ENCODE peak calls at places on chromosomes 5 and 9, in seven cellular contexts. O, F, L, P, M, K and S are unnamed samples.

GRCh38 chr9:131807131-131807990 is 67.5 kb upstream of the RAPGEF1 start:
- DNase-seq in O (no peak), F (no peak), L (no peak), P (no peak), M (no peak), K (no peak), S (no peak)

GRCh38 chr5:170254056-170254455 is 21.3 kb downstream of the C5orf58 start:
- DNase-seq in O (no peak), F (no peak), L (no peak), P (no peak), M (no peak), K (no peak), S (no peak)

GRCh38 chr9:89533396-89534187 is 35.7 kb upstream of the SEMA4D start:
- DNase-seq in O (no peak), F (no peak), L (no peak), P (no peak), M (no peak), K (no peak), S (no peak)

GRCh38 chr9:38066907-38067610 is 2.0 kb downstream of the SHB start:
- DNase-seq in O (peak), F (peak), L (peak), P (peak), M (no peak), K (peak), S (peak)

GRCh38 chr5:170225326-170226137 is 7.3 kb upstream of the C5orf58 start:
- DNase-seq in O (peak), F (no peak), L (no peak), P (peak), M (peak), K (peak), S (peak)

GRCh38 chr5:4905674-4906528 is 234.2 kb upstream of the ADAMTS16 start:
- DNase-seq in O (no peak), F (no peak), L (no peak), P (no peak), M (no peak), K (no peak), S (peak)

GRCh38 chr9:107397076-107398049 is 92.2 kb downstream of the KLF4 start:
- DNase-seq in O (peak), F (no peak), L (no peak), P (peak), M (no peak), K (no peak), S (peak)

GRCh38 chr5:463952-464351 is 21.0 kb downstream of the EXOC3 start:
- DNase-seq in O (no peak), F (peak), L (no peak), P (no peak), M (no peak), K (no peak), S (no peak)

GRCh38 chr5:35233601-35234000 is 3.3 kb upstream of the PRLR start:
- DNase-seq in O (no peak), F (no peak), L (no peak), P (no peak), M (no peak), K (no peak), S (no peak)

GRCh38 chr5:143064207-143064606 is 294.0 kb downstream of the ARHGAP26 start:
- DNase-seq in O (peak), F (no peak), L (no peak), P (peak), M (no peak), K (no peak), S (peak)

GRCh38 chr5:5533927-5534326 is 111.5 kb downstream of the ICE1 start:
- DNase-seq in O (no peak), F (no peak), L (no peak), P (no peak), M (no peak), K (no peak), S (no peak)

DNA sequence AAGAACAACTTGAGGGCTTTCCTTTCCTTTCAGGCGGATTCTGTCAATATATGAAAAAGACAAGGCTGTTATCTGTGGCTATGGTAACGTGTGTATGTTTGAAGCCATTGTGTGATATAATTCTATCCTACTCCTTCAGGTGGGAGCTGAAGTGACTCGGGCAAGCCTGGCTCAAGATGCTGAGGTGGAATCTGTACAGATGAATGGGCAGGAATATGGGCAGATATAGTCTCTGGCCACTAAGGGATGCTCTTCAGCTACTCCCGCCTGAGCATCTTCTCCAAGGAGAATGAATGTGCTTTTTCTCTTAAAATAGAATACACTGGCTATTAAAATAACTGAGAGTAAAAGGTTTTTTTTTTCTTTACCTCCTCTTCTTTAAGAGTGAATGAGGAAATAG is 244.8 kb downstream of the ADGRV1 start:
- DNase-seq in O (no peak), F (no peak), L (no peak), P (no peak), M (no peak), K (peak), S (no peak)
- TF ChIP-seq CTCF in O (no peak), F (no peak), L (no peak), P (no peak), M (no peak), K (peak), S (no peak)

DNA sequence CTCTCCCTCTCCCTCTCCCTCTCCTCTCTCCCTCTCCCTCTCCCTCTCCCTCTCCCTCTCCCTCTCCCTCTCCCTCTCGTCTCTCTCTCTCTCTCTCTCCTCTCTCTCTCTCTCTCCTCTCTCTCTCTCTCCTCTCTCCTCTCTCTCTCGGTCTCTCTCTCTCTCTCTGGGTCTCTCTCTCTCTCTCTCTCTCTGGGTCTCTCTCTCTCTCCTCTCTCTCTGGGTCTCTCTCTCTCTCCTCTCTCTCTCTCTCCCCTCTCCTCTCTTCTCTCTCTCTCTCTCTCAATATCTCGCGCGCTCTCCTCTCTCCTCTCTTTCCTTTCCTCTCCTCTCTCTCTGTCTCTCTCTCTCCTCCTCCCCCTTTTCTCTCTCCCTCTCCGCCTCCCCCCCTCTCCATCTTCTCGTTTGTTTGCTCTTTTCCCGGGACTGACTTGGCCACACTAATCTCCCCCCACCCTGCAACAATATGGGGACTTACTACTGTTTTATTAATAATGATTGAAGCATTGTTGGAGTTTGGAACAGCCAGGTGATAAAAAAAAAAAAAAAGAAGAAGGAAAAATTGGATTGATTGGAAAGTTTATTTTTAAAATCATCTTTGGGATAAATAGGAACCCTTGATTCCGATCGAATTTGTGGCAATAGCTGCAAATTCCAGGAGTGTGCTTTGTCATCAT is 857 bp upstream of the NR2F1-AS1 start:
- DNase-seq in O (peak), F (no peak), L (no peak), P (peak), M (peak), K (no peak), S (peak)
- H3K4me3 ChIP-seq in O (peak), F (peak), L (peak), P (peak), M (peak), K (peak), S (peak)

DNA sequence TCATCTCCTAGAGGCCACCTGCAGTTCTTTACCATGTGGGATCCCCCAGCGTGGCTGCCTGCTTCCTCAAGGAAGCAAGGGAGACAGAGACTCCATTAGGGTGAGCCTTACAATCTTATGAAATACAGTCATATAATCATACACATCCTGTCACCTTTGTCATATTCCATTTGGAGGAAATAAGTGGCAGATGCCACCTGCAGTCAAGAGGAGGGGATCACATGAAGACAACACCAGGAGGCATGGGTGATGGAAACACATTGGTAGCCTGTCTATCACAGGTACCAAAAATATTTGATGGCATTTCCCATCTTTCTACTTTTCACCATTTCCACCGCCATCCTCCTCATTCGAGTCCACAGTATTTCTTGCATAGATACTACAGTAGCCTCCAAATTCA is 15.3 kb upstream of the ERAP1 start:
- DNase-seq in O (no peak), F (no peak), L (no peak), P (no peak), M (no peak), K (no peak), S (no peak)
- TF ChIP-seq CTCF in O (no peak), F (no peak), L (no peak), P (no peak), M (no peak), K (no peak), S (no peak)

DNA sequence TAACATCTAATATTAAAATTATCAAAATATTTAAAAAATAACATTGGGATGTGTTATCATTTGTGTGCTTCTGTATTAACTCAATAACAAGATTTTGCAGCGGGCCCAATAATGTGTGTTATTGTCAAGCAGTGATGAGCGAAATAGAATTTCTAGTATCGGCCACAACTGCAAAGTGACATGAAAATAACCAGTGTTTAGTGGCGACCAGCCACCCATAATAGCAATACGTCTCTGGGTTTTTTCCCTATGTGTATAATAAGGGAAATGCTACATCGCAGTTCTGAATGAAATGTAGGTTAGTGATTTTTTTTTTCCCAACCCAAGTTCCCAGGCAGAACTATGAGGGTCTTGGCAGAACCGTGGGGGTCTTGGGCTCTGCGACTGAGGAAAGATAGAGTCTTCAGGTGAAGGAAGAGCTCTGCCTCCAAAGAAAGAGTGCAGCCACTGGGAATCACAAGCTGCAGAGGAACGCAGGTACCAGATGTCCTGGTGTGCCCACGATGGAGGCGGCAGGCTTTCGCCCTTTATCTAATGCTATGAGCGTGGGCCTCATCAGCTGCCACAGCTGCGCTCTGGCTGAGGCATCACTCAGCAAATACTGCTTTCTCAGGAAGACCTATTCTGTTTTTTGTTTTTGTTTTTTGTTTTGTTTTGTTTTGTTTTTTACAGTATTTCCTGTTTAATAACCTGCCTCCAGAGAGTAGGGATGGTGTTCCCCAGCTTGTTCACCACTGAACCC is 235.0 kb downstream of the ROR2 start:
- DNase-seq in O (no peak), F (no peak), L (no peak), P (no peak), M (no peak), K (no peak), S (no peak)
- H3K4me3 ChIP-seq in O (no peak), F (peak), L (peak), P (no peak), M (no peak), K (no peak), S (no peak)